ENCODE peak calls at places on chromosomes 3 and 15, in nine cellular contexts. J is heart left ventricle, T is ascending aorta, K is K562, Y is kidney epithelial cell, B is lower lobe of right lung, I is breast epithelium, H is left ventricle myocardium inferior, P is astrocyte of the spinal cord. L is an unnamed sample.

GRCh38 chr3:20043398-20043797 is 3.2 kb downstream of the KAT2B start:
- DNase-seq in J (peak), T (peak), K (peak), Y (no peak), B (peak), I (peak), H (peak), P (no peak), L (no peak)

GRCh38 chr15:65206750-65207149 is 4.5 kb downstream of the CILP start:
- DNase-seq in J (no peak), T (no peak), K (no peak), Y (no peak), B (no peak), I (no peak), H (no peak), P (no peak), L (no peak)

GRCh38 chr3:50675179-50676030 is 678 bp downstream of the DOCK3 start:
- DNase-seq in J (peak), T (no peak), K (peak), Y (no peak), B (peak), I (no peak), H (peak), P (no peak), L (peak)

GRCh38 chr15:88647362-88648105 is 8.7 kb downstream of the ISG20 start:
- DNase-seq in J (no peak), T (peak), K (no peak), Y (no peak), B (no peak), I (peak), H (no peak), P (no peak), L (no peak)

GRCh38 chr3:130386604-130387263 is 41.3 kb downstream of the COL6A5 start:
- DNase-seq in J (no peak), T (no peak), K (peak), Y (peak), B (no peak), I (no peak), H (no peak), P (peak), L (no peak)

GRCh38 chr15:62219799-62220198 is 54.7 kb upstream of the C2CD4B start:
- DNase-seq in J (no peak), T (no peak), K (no peak), Y (no peak), B (no peak), I (no peak), H (no peak), P (no peak), L (no peak)

GRCh38 chr15:94858449-94858848 is 627.1 kb downstream of the MCTP2 start:
- DNase-seq in J (no peak), T (no peak), K (no peak), Y (no peak), B (no peak), I (no peak), H (no peak), P (no peak), L (no peak)

GRCh38 chr15:41006479-41006878 is 53.2 kb downstream of the CHAC1 start:
- DNase-seq in J (no peak), T (no peak), K (no peak), Y (no peak), B (no peak), I (no peak), H (no peak), P (no peak), L (no peak)

GRCh38 chr3:41265011-41265545 is 65.8 kb downstream of the CTNNB1 start:
- DNase-seq in J (no peak), T (no peak), K (no peak), Y (peak), B (no peak), I (no peak), H (no peak), P (peak), L (no peak)

GRCh38 chr3:97432914-97433313 is 331.6 kb upstream of the ARL6 start:
- DNase-seq in J (no peak), T (no peak), K (no peak), Y (no peak), B (no peak), I (no peak), H (no peak), P (no peak), L (no peak)

GRCh38 chr3:39346785-39347585 is 17.5 kb downstream of the CCR8 start:
- DNase-seq in J (no peak), T (no peak), K (peak), Y (no peak), B (no peak), I (no peak), H (no peak), P (no peak), L (no peak)

GRCh38 chr3:188720215-188720614 is 451.6 kb upstream of the TPRG1 start:
- DNase-seq in J (no peak), T (no peak), K (no peak), Y (no peak), B (no peak), I (no peak), H (no peak), P (no peak), L (no peak)

GRCh38 chr3:17023006-17023664 is 138.4 kb downstream of the PLCL2 start:
- DNase-seq in J (no peak), T (no peak), K (no peak), Y (peak), B (no peak), I (no peak), H (no peak), P (peak), L (no peak)

GRCh38 chr15:69861331-69862171 is 236.2 kb downstream of the TLE3 start:
- DNase-seq in J (no peak), T (no peak), K (no peak), Y (no peak), B (no peak), I (no peak), H (no peak), P (no peak), L (peak)

GRCh38 chr15:74444106-74445062 is 10.6 kb upstream of the SEMA7A start:
- DNase-seq in J (no peak), T (no peak), K (no peak), Y (no peak), B (no peak), I (no peak), H (no peak), P (no peak), L (no peak)

GRCh38 chr3:168914662-168915061 is 748.9 kb downstream of the MECOM start:
- DNase-seq in J (no peak), T (no peak), K (no peak), Y (peak), B (no peak), I (no peak), H (no peak), P (peak), L (no peak)

GRCh38 chr3:193620055-193620454 is 27.0 kb downstream of the OPA1 start:
- DNase-seq in J (no peak), T (no peak), K (no peak), Y (no peak), B (no peak), I (no peak), H (no peak), P (no peak), L (no peak)

GRCh38 chr15:51004103-51004536 is 90.6 kb downstream of the TNFAIP8L3 start:
- DNase-seq in J (no peak), T (no peak), K (peak), Y (no peak), B (no peak), I (no peak), H (no peak), P (peak), L (no peak)

GRCh38 chr3:11641683-11642407 is 1.9 kb downstream of the VGLL4 start:
- DNase-seq in J (no peak), T (no peak), K (peak), Y (no peak), B (no peak), I (no peak), H (no peak), P (peak), L (no peak)

GRCh38 chr3:58299839-58300516 is 6.1 kb upstream of the RPP14 start:
- DNase-seq in J (no peak), T (no peak), K (no peak), Y (peak), B (no peak), I (no peak), H (no peak), P (peak), L (no peak)

DNA sequence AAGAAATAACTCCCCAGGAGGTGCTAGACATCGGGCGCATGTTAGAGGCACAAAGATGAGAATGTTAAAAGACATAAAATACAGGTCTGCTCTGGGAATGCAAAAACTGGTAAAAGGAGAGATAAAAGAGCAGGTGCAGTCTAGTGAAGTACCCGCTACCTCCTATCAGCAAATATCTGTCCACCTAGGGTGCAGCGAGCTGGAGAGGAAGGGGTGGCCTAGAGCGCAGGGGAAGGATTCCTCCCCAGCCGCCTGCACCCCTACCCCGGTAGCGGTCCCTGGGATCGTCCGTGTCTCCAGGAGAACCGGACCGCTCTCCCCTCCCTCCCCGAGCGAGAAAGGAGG is 230 bp upstream of the ZNF662 start:
- DNase-seq in J (no peak), T (no peak), K (no peak), Y (no peak), B (no peak), I (no peak), H (no peak), P (peak), L (no peak)
- H3K4me3 ChIP-seq in J (peak), T (peak), K (no peak), Y (peak), B (peak), I (peak), H (peak), P (peak), L (no peak)

GRCh38 chr3:81024560-81024959 is 736.9 kb downstream of the GBE1 start:
- DNase-seq in J (no peak), T (no peak), K (no peak), Y (no peak), B (no peak), I (no peak), H (no peak), P (no peak), L (no peak)

GRCh38 chr3:81033185-81033584 is 728.3 kb downstream of the GBE1 start:
- DNase-seq in J (no peak), T (no peak), K (no peak), Y (no peak), B (no peak), I (no peak), H (no peak), P (no peak), L (no peak)

GRCh38 chr3:81022339-81022738 is 739.1 kb downstream of the GBE1 start:
- DNase-seq in J (no peak), T (no peak), K (no peak), Y (no peak), B (no peak), I (no peak), H (no peak), P (no peak), L (no peak)

DNA sequence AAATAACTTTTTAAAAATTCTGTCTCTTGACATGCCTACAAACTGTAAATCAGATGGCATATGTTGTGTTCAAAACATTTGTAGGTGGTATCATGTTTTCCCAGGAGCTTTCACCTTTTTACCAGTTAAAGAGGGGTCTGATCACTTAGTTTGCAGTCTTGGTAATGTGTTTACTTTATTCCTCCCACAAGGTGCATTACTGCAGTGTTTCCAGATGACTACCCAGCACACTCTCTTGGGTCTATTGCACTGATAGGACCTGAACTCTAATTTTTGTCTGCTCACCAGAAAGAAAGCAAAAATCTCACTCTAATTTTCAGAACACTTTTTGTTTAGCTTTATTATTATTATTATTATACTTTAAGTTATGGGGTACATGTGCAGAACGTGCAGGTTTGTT is 734.1 kb downstream of the GBE1 start:
- DNase-seq in J (no peak), T (no peak), K (no peak), Y (no peak), B (no peak), I (no peak), H (no peak), P (no peak), L (no peak)
- TF ChIP-seq CTCF in J (no peak), T (no peak), K (no peak), Y (no peak), B (no peak), I (no peak), H (no peak), P (no peak), L (no peak)

GRCh38 chr15:77028451-77029165 is 33.7 kb downstream of the PSTPIP1 start:
- DNase-seq in J (peak), T (no peak), K (no peak), Y (no peak), B (no peak), I (no peak), H (no peak), P (no peak), L (no peak)
- H3K4me3 ChIP-seq in J (peak), T (no peak), K (peak), Y (peak), B (peak), I (no peak), H (peak), P (peak), L (no peak)

GRCh38 chr3:42653560-42654330 is at the start of gene ZBTB47:
- DNase-seq in J (peak), T (no peak), K (peak), Y (no peak), B (peak), I (no peak), H (peak), P (no peak), L (no peak)
- TF ChIP-seq CTCF in J (no peak), T (no peak), K (no peak), Y (no peak), B (no peak), I (no peak), H (peak), P (no peak), L (no peak)

L was measured in WERI-Rb-1.